ENCODE peak calls at places on chromosome 19, in nine cellular contexts. T is fibroblast of the aortic adventitia, F is heart left ventricle, K is PC-3, D is mesothelial cell of epicardium, A is breast epithelium, C is fibroblast of lung, E is tibial nerve, R is neural progenitor cell. V is an unnamed sample.

GRCh38 chr19:5234412-5234811 is 106.2 kb downstream of the PTPRS start:
- DNase-seq in T (no peak), F (no peak), K (no peak), D (no peak), A (no peak), C (no peak), E (no peak), R (no peak), V (no peak)

GRCh38 chr19:5974721-5975387 is 3.1 kb downstream of the RANBP3 start:
- DNase-seq in T (no peak), F (no peak), K (peak), D (no peak), A (no peak), C (no peak), E (no peak), R (no peak), V (peak)

GRCh38 chr19:21910318-21910717 is 74.3 kb upstream of the ZNF43 start:
- DNase-seq in T (no peak), F (no peak), K (peak), D (no peak), A (no peak), C (no peak), E (no peak), R (no peak), V (no peak)

GRCh38 chr19:31578326-31578725 is 229.1 kb upstream of the TSHZ3 start:
- DNase-seq in T (no peak), F (no peak), K (no peak), D (no peak), A (no peak), C (no peak), E (no peak), R (no peak), V (no peak)

GRCh38 chr19:46546194-46546896 is 50.7 kb upstream of the PNMA8B start:
- DNase-seq in T (peak), F (no peak), K (peak), D (no peak), A (no peak), C (peak), E (peak), R (peak), V (peak)

GRCh38 chr19:6564393-6564792 is 26.6 kb downstream of the CD70 start:
- DNase-seq in T (peak), F (no peak), K (peak), D (no peak), A (no peak), C (peak), E (no peak), R (peak), V (no peak)

GRCh38 chr19:45955905-45956608 is 17.6 kb downstream of the NOVA2 start:
- DNase-seq in T (peak), F (peak), K (peak), D (no peak), A (no peak), C (peak), E (peak), R (no peak), V (no peak)

GRCh38 chr19:39320948-39321831 is 527 bp upstream of the LRFN1 start:
- DNase-seq in T (no peak), F (no peak), K (no peak), D (no peak), A (no peak), C (no peak), E (no peak), R (no peak), V (peak)

GRCh38 chr19:47848871-47849473 is 10.1 kb upstream of the TPRX2 start:
- DNase-seq in T (no peak), F (no peak), K (no peak), D (no peak), A (no peak), C (no peak), E (no peak), R (peak), V (no peak)

GRCh38 chr19:32068805-32069204 is 276.6 kb upstream of the ZNF507 start:
- DNase-seq in T (no peak), F (no peak), K (no peak), D (no peak), A (no peak), C (no peak), E (no peak), R (no peak), V (no peak)

GRCh38 chr19:29519146-29519545 is 6.6 kb upstream of the VSTM2B start:
- DNase-seq in T (no peak), F (peak), K (no peak), D (no peak), A (no peak), C (no peak), E (no peak), R (no peak), V (no peak)

GRCh38 chr19:28577199-28577598 is 635.8 kb downstream of the UQCRFS1 start:
- DNase-seq in T (no peak), F (no peak), K (no peak), D (no peak), A (no peak), C (no peak), E (no peak), R (no peak), V (no peak)

GRCh38 chr19:4581381-4582111 is 22.1 kb upstream of the SEMA6B start:
- DNase-seq in T (peak), F (no peak), K (peak), D (peak), A (no peak), C (peak), E (no peak), R (peak), V (peak)

GRCh38 chr19:39195755-39196154 is 1.0 kb upstream of the NCCRP1 start:
- DNase-seq in T (no peak), F (no peak), K (peak), D (no peak), A (no peak), C (no peak), E (no peak), R (no peak), V (no peak)

GRCh38 chr19:33125929-33126388 is 6.0 kb upstream of the WDR88 start:
- DNase-seq in T (peak), F (peak), K (peak), D (peak), A (no peak), C (peak), E (peak), R (peak), V (peak)

GRCh38 chr19:30374791-30375650 is 2.8 kb downstream of the ZNF536 start:
- DNase-seq in T (no peak), F (no peak), K (no peak), D (peak), A (no peak), C (no peak), E (no peak), R (peak), V (no peak)

DNA sequence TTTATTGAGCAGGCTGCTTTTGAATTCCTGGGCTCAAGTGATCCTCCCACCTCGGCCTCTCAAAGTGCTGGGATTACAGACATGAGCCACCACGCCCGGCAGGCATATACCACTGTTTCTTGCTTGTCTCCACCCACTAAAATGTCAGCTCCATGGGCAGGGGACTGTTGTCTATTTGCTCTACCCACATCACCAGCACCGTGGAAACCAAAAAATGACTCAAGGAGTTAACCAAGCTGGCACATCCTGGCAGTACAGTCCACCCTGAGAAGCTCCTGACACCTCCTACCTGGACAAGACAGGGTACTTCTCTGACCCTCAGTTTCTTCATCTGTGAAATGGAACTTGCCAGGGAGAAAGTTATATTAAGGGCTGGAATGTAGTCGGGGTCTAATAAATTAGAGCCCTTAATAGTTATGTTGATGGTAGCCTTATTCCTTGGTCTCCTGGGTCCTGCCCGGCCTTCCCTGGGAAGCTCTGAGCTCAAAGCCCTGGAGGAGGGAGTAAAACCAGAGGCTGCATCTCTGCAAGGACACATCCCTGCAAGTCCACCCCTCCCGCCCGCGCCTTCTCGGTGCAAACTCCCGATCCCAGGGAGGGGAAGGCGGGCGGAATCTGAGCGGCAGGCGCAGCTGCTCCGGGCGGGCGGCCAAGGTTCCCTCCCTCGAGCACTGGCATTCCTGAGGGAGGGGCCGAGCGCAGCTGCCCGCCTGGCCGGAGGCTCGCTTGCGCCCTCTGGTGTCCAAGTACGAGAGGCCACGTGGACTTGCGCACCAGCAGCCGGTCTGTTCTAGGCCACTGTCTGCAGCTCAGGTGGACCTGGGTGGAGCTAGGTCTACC is 14.1 kb downstream of the RDH8 start:
- DNase-seq in T (peak), F (peak), K (peak), D (peak), A (peak), C (peak), E (peak), R (peak), V (peak)
- TF ChIP-seq CTCF in T (peak), F (peak), K (peak), D (peak), A (peak), C (peak), E (peak), R (peak), V (peak)

DNA sequence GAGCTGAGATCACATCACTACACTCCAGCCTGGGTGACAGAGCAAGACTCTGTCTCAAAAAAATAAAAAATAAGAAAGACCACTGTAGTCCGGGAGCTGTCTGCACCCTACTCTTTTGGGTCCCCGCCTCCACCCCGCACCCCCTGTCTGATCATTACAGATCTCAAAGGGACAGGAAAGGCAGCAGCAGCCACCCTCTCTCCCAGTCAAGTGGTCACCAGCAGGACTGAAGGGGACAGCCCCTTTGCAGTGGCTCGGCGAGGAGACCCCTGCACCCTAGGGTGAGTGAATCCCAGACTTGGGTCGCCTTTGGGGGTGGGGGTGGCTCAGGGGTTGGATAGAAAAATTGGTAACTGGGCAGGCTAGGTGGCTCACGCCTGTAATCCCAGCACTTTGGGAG is 12.5 kb upstream of the KCNN1 start:
- DNase-seq in T (no peak), F (no peak), K (no peak), D (no peak), A (no peak), C (no peak), E (no peak), R (no peak), V (no peak)
- TF ChIP-seq CTCF in T (no peak), F (no peak), K (no peak), D (no peak), A (no peak), C (no peak), E (no peak), R (no peak), V (no peak)

GRCh38 chr19:41896581-41896942 is 13.6 kb downstream of the ARHGEF1 start:
- DNase-seq in T (no peak), F (no peak), K (no peak), D (no peak), A (no peak), C (no peak), E (no peak), R (no peak), V (no peak)

GRCh38 chr19:41894350-41894749 is 11.4 kb downstream of the ARHGEF1 start:
- DNase-seq in T (no peak), F (no peak), K (no peak), D (no peak), A (no peak), C (no peak), E (no peak), R (no peak), V (no peak)

GRCh38 chr19:41897181-41897580 is 14.2 kb downstream of the ARHGEF1 start:
- DNase-seq in T (no peak), F (no peak), K (no peak), D (no peak), A (no peak), C (no peak), E (no peak), R (no peak), V (no peak)

GRCh38 chr19:41897820-41898219 is 14.8 kb downstream of the ARHGEF1 start:
- DNase-seq in T (no peak), F (no peak), K (no peak), D (no peak), A (no peak), C (no peak), E (no peak), R (no peak), V (no peak)

GRCh38 chr19:41895745-41896580 is 13.0 kb downstream of the ARHGEF1 start:
- DNase-seq in T (no peak), F (no peak), K (no peak), D (no peak), A (no peak), C (no peak), E (no peak), R (peak), V (no peak)
- TF ChIP-seq CTCF in T (peak), F (no peak), K (peak), D (peak), A (no peak), C (peak), E (no peak), R (peak), V (peak)

GRCh38 chr19:805161-805561 is 7.9 kb downstream of the PTBP1 start:
- DNase-seq in T (no peak), F (no peak), K (no peak), D (no peak), A (no peak), C (no peak), E (no peak), R (no peak), V (peak)

GRCh38 chr19:806815-807421 is 9.7 kb downstream of the PTBP1 start:
- DNase-seq in T (no peak), F (no peak), K (no peak), D (no peak), A (no peak), C (no peak), E (no peak), R (no peak), V (peak)

GRCh38 chr19:807627-808175 is 10.4 kb downstream of the PTBP1 start:
- DNase-seq in T (no peak), F (no peak), K (no peak), D (no peak), A (no peak), C (no peak), E (no peak), R (no peak), V (peak)

GRCh38 chr19:804419-805160 is 7.3 kb downstream of the PTBP1 start:
- DNase-seq in T (no peak), F (no peak), K (no peak), D (no peak), A (no peak), C (no peak), E (no peak), R (no peak), V (no peak)

GRCh38 chr19:805600-806550 is 8.6 kb downstream of the PTBP1 start:
- DNase-seq in T (no peak), F (no peak), K (no peak), D (no peak), A (no peak), C (no peak), E (no peak), R (no peak), V (peak)
- TF ChIP-seq CTCF in T (no peak), F (no peak), K (no peak), D (no peak), A (no peak), C (no peak), E (no peak), R (no peak), V (no peak)

GRCh38 chr19:53389591-53390377 is 5.2 kb upstream of the ZNF765 start:
- DNase-seq in T (no peak), F (no peak), K (no peak), D (no peak), A (no peak), C (no peak), E (no peak), R (peak), V (no peak)

GRCh38 chr19:53388168-53388567 is 6.8 kb upstream of the ZNF765 start:
- DNase-seq in T (no peak), F (no peak), K (peak), D (no peak), A (no peak), C (peak), E (no peak), R (no peak), V (no peak)

GRCh38 chr19:53394522-53394973 is 401 bp upstream of the ZNF765 start:
- DNase-seq in T (no peak), F (peak), K (peak), D (no peak), A (peak), C (peak), E (no peak), R (peak), V (no peak)

DNA sequence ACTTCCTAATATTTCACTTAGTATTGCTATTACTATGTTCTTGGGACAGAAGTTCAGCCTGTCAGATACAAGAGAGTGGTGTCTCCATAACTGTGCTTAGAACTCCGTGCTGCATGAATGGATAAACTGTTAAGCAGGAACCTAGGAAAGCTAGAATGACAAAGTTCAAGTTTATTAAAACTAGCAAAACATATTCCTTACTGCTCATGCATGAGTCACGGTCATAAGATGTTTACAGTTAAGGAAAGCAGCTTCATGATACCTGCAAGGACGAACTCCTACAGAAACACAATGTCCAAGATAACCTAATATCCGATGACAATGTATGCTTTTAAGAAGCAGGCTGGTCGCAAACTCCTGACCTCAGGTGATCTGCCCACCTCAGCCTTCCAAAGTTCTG is 6.0 kb upstream of the ZNF765 start:
- DNase-seq in T (no peak), F (no peak), K (peak), D (no peak), A (no peak), C (no peak), E (no peak), R (no peak), V (no peak)
- TF ChIP-seq CTCF in T (no peak), F (no peak), K (no peak), D (no peak), A (no peak), C (no peak), E (no peak), R (no peak), V (no peak)

DNA sequence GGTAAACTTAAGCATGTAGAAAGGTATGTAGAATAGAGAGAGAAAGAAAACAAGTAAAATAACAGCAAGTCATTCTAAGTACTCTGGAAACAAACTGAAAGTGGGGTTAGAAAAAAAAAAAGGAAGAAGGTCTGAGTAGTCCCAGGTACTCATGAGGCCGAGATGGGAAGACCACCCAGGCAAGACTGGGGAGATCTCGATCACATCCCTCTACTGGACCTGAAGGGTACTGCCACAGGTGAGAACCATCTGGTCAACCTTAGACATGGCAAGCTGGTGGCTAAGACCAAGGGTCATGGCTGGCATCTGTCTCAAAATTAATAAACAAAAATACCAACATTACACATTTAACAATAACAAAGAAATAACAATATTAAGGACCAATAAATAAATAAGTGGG is 36.3 kb upstream of the ZNF724 start:
- DNase-seq in T (no peak), F (no peak), K (no peak), D (no peak), A (no peak), C (no peak), E (no peak), R (peak), V (no peak)
- TF ChIP-seq CTCF in T (peak), F (no peak), K (peak), D (no peak), A (no peak), C (peak), E (no peak), R (peak), V (peak)

DNA sequence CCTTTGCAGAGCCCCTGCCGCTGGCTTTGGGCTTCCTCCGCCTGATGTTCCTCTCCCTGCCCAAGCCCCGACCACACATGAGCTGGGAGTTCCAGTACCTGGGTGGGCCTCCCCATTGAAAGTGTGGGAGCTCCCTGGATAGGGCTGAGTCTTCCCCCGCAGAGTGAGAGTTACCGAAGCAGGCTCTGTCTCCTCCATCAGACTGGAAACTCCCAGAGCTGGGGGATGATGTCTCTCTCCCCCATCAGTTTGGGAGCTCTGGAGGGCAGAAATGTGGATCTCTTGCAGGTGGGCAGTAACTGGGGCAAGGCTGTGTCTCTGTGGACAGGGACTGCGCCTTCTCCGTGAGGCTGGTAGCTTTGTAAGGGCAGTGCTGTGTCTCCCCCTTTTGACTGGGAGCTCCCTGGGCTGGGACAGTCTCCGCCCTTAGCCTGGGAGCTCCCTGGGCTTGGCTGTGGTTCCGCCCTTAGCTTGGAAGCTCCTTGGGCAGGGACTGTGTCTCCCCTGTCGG is 767 bp downstream of the DCAF15 start:
- DNase-seq in T (peak), F (peak), K (peak), D (no peak), A (no peak), C (peak), E (no peak), R (peak), V (no peak)
- TF ChIP-seq CTCF in T (peak), F (no peak), K (peak), D (no peak), A (no peak), C (peak), E (no peak), R (no peak), V (no peak)